ENCODE peak calls at places on chromosomes 2 and 18, in nine cellular contexts. One of them, this sample, is unnamed.

GRCh38 chr2:157336137-157336721 is 10.6 kb upstream of the ERMN start:
- DNase-seq in RPMI8226: peak; percentile 63
- DNase-seq in HEK293T: peak; percentile 60
- DNase-seq in activated CD8-positive, alpha-beta memory T cell treated with anti-CD3 and anti-CD28 coated beads for 4 hours: no peak
- DNase-seq in LHCN-M2: peak; percentile 51
- DNase-seq in Daoy: peak; percentile 12
- DNase-seq in cardiac muscle cell: peak; percentile 63
- DNase-seq in stimulated activated CD8-positive, alpha-beta memory T cell treated with anti-CD3 and anti-CD28 coated beads, Interleukin-2, amount 100 ng/mL, for 1 hour: no peak
- DNase-seq in Calu3: peak; percentile 55
- DNase-seq in this sample: peak; percentile 76

GRCh38 chr2:43225788-43226557 is 433 bp downstream of the ZFP36L2 start:
- DNase-seq in RPMI8226: peak; percentile 69
- DNase-seq in HEK293T: peak; percentile 41
- DNase-seq in activated CD8-positive, alpha-beta memory T cell treated with anti-CD3 and anti-CD28 coated beads for 4 hours: peak; percentile 53
- DNase-seq in LHCN-M2: peak; percentile 72
- DNase-seq in Daoy: peak; percentile 77
- DNase-seq in cardiac muscle cell: peak; percentile 75
- DNase-seq in stimulated activated CD8-positive, alpha-beta memory T cell treated with anti-CD3 and anti-CD28 coated beads, Interleukin-2, amount 100 ng/mL, for 1 hour: peak; percentile 41
- DNase-seq in Calu3: peak; percentile 75
- DNase-seq in this sample: peak; percentile 89

GRCh38 chr2:178404380-178404767 is 46.6 kb downstream of the PRKRA start:
- DNase-seq in RPMI8226: peak; percentile 90
- DNase-seq in HEK293T: no peak
- DNase-seq in activated CD8-positive, alpha-beta memory T cell treated with anti-CD3 and anti-CD28 coated beads for 4 hours: no peak
- DNase-seq in LHCN-M2: peak; percentile 100
- DNase-seq in Daoy: peak; percentile 79
- DNase-seq in cardiac muscle cell: no peak
- DNase-seq in stimulated activated CD8-positive, alpha-beta memory T cell treated with anti-CD3 and anti-CD28 coated beads, Interleukin-2, amount 100 ng/mL, for 1 hour: no peak
- DNase-seq in Calu3: no peak
- DNase-seq in this sample: peak; percentile 8

GRCh38 chr2:30046396-30046795 is 100.4 kb upstream of the YPEL5 start:
- DNase-seq in RPMI8226: no peak
- DNase-seq in HEK293T: no peak
- DNase-seq in activated CD8-positive, alpha-beta memory T cell treated with anti-CD3 and anti-CD28 coated beads for 4 hours: no peak
- DNase-seq in LHCN-M2: no peak
- DNase-seq in Daoy: no peak
- DNase-seq in cardiac muscle cell: no peak
- DNase-seq in stimulated activated CD8-positive, alpha-beta memory T cell treated with anti-CD3 and anti-CD28 coated beads, Interleukin-2, amount 100 ng/mL, for 1 hour: no peak
- DNase-seq in Calu3: no peak
- DNase-seq in this sample: no peak

GRCh38 chr2:56484906-56485305 is 301.1 kb downstream of the CCDC85A start:
- DNase-seq in RPMI8226: no peak
- DNase-seq in HEK293T: no peak
- DNase-seq in activated CD8-positive, alpha-beta memory T cell treated with anti-CD3 and anti-CD28 coated beads for 4 hours: no peak
- DNase-seq in LHCN-M2: no peak
- DNase-seq in Daoy: no peak
- DNase-seq in cardiac muscle cell: no peak
- DNase-seq in stimulated activated CD8-positive, alpha-beta memory T cell treated with anti-CD3 and anti-CD28 coated beads, Interleukin-2, amount 100 ng/mL, for 1 hour: no peak
- DNase-seq in Calu3: no peak
- DNase-seq in this sample: no peak

GRCh38 chr2:164205347-164205746 is 415.9 kb downstream of the GRB14 start:
- DNase-seq in RPMI8226: peak; percentile 12
- DNase-seq in HEK293T: no peak
- DNase-seq in activated CD8-positive, alpha-beta memory T cell treated with anti-CD3 and anti-CD28 coated beads for 4 hours: no peak
- DNase-seq in LHCN-M2: peak; percentile 88
- DNase-seq in Daoy: no peak
- DNase-seq in cardiac muscle cell: no peak
- DNase-seq in stimulated activated CD8-positive, alpha-beta memory T cell treated with anti-CD3 and anti-CD28 coated beads, Interleukin-2, amount 100 ng/mL, for 1 hour: no peak
- DNase-seq in Calu3: no peak
- DNase-seq in this sample: no peak

GRCh38 chr2:98730851-98731708 is at the start of gene MGAT4A:
- DNase-seq in RPMI8226: peak; percentile 80
- DNase-seq in HEK293T: peak; percentile 73
- DNase-seq in activated CD8-positive, alpha-beta memory T cell treated with anti-CD3 and anti-CD28 coated beads for 4 hours: peak; percentile 56
- DNase-seq in LHCN-M2: peak; percentile 2
- DNase-seq in Daoy: peak; percentile 71
- DNase-seq in cardiac muscle cell: peak; percentile 88
- DNase-seq in stimulated activated CD8-positive, alpha-beta memory T cell treated with anti-CD3 and anti-CD28 coated beads, Interleukin-2, amount 100 ng/mL, for 1 hour: peak; percentile 57
- DNase-seq in Calu3: peak; percentile 71
- DNase-seq in this sample: peak; percentile 82

GRCh38 chr2:100184055-100184737 is 41.8 kb upstream of the AFF3 start:
- DNase-seq in RPMI8226: no peak
- DNase-seq in HEK293T: no peak
- DNase-seq in activated CD8-positive, alpha-beta memory T cell treated with anti-CD3 and anti-CD28 coated beads for 4 hours: no peak
- DNase-seq in LHCN-M2: no peak
- DNase-seq in Daoy: no peak
- DNase-seq in cardiac muscle cell: no peak
- DNase-seq in stimulated activated CD8-positive, alpha-beta memory T cell treated with anti-CD3 and anti-CD28 coated beads, Interleukin-2, amount 100 ng/mL, for 1 hour: no peak
- DNase-seq in Calu3: no peak
- DNase-seq in this sample: no peak

GRCh38 chr2:10267551-10268465 is 34.9 kb upstream of the HPCAL1 start:
- DNase-seq in RPMI8226: no peak
- DNase-seq in HEK293T: no peak
- DNase-seq in activated CD8-positive, alpha-beta memory T cell treated with anti-CD3 and anti-CD28 coated beads for 4 hours: no peak
- DNase-seq in LHCN-M2: no peak
- DNase-seq in Daoy: no peak
- DNase-seq in cardiac muscle cell: no peak
- DNase-seq in stimulated activated CD8-positive, alpha-beta memory T cell treated with anti-CD3 and anti-CD28 coated beads, Interleukin-2, amount 100 ng/mL, for 1 hour: no peak
- DNase-seq in Calu3: no peak
- DNase-seq in this sample: no peak

GRCh38 chr18:58495202-58495601 is 133.7 kb downstream of the ALPK2 start:
- DNase-seq in RPMI8226: no peak
- DNase-seq in HEK293T: no peak
- DNase-seq in activated CD8-positive, alpha-beta memory T cell treated with anti-CD3 and anti-CD28 coated beads for 4 hours: no peak
- DNase-seq in LHCN-M2: no peak
- DNase-seq in Daoy: peak; percentile 16
- DNase-seq in cardiac muscle cell: no peak
- DNase-seq in stimulated activated CD8-positive, alpha-beta memory T cell treated with anti-CD3 and anti-CD28 coated beads, Interleukin-2, amount 100 ng/mL, for 1 hour: no peak
- DNase-seq in Calu3: no peak
- DNase-seq in this sample: no peak

GRCh38 chr2:101442667-101443061 is 32.2 kb downstream of the RFX8 start:
- DNase-seq in RPMI8226: no peak
- DNase-seq in HEK293T: no peak
- DNase-seq in activated CD8-positive, alpha-beta memory T cell treated with anti-CD3 and anti-CD28 coated beads for 4 hours: no peak
- DNase-seq in LHCN-M2: no peak
- DNase-seq in Daoy: peak; percentile 71
- DNase-seq in cardiac muscle cell: no peak
- DNase-seq in stimulated activated CD8-positive, alpha-beta memory T cell treated with anti-CD3 and anti-CD28 coated beads, Interleukin-2, amount 100 ng/mL, for 1 hour: no peak
- DNase-seq in Calu3: no peak
- DNase-seq in this sample: no peak

GRCh38 chr18:31603335-31603734 is 11.7 kb downstream of the TTR start:
- DNase-seq in RPMI8226: no peak
- DNase-seq in HEK293T: no peak
- DNase-seq in activated CD8-positive, alpha-beta memory T cell treated with anti-CD3 and anti-CD28 coated beads for 4 hours: no peak
- DNase-seq in LHCN-M2: no peak
- DNase-seq in Daoy: peak; percentile 17
- DNase-seq in cardiac muscle cell: no peak
- DNase-seq in stimulated activated CD8-positive, alpha-beta memory T cell treated with anti-CD3 and anti-CD28 coated beads, Interleukin-2, amount 100 ng/mL, for 1 hour: no peak
- DNase-seq in Calu3: no peak
- DNase-seq in this sample: no peak

GRCh38 chr18:37457754-37458153 is 107.8 kb downstream of the CELF4 start:
- DNase-seq in RPMI8226: no peak
- DNase-seq in HEK293T: no peak
- DNase-seq in activated CD8-positive, alpha-beta memory T cell treated with anti-CD3 and anti-CD28 coated beads for 4 hours: no peak
- DNase-seq in LHCN-M2: no peak
- DNase-seq in Daoy: no peak
- DNase-seq in cardiac muscle cell: no peak
- DNase-seq in stimulated activated CD8-positive, alpha-beta memory T cell treated with anti-CD3 and anti-CD28 coated beads, Interleukin-2, amount 100 ng/mL, for 1 hour: no peak
- DNase-seq in Calu3: no peak
- DNase-seq in this sample: no peak

GRCh38 chr2:50484371-50484770 is 547.6 kb downstream of the NRXN1 start:
- DNase-seq in RPMI8226: no peak
- DNase-seq in HEK293T: no peak
- DNase-seq in activated CD8-positive, alpha-beta memory T cell treated with anti-CD3 and anti-CD28 coated beads for 4 hours: no peak
- DNase-seq in LHCN-M2: no peak
- DNase-seq in Daoy: no peak
- DNase-seq in cardiac muscle cell: no peak
- DNase-seq in stimulated activated CD8-positive, alpha-beta memory T cell treated with anti-CD3 and anti-CD28 coated beads, Interleukin-2, amount 100 ng/mL, for 1 hour: no peak
- DNase-seq in Calu3: no peak
- DNase-seq in this sample: no peak

GRCh38 chr2:239223330-239224248 is 177.2 kb downstream of the HDAC4 start:
- DNase-seq in RPMI8226: no peak
- DNase-seq in HEK293T: no peak
- DNase-seq in activated CD8-positive, alpha-beta memory T cell treated with anti-CD3 and anti-CD28 coated beads for 4 hours: no peak
- DNase-seq in LHCN-M2: peak; percentile 27
- DNase-seq in Daoy: no peak
- DNase-seq in cardiac muscle cell: no peak
- DNase-seq in stimulated activated CD8-positive, alpha-beta memory T cell treated with anti-CD3 and anti-CD28 coated beads, Interleukin-2, amount 100 ng/mL, for 1 hour: no peak
- DNase-seq in Calu3: no peak
- DNase-seq in this sample: no peak

GRCh38 chr2:105545731-105546622 is 147.1 kb upstream of the FHL2 start:
- DNase-seq in RPMI8226: peak; percentile 78
- DNase-seq in HEK293T: peak; percentile 76
- DNase-seq in activated CD8-positive, alpha-beta memory T cell treated with anti-CD3 and anti-CD28 coated beads for 4 hours: peak; percentile 20
- DNase-seq in LHCN-M2: peak; percentile 57
- DNase-seq in Daoy: peak; percentile 69
- DNase-seq in cardiac muscle cell: peak; percentile 81
- DNase-seq in stimulated activated CD8-positive, alpha-beta memory T cell treated with anti-CD3 and anti-CD28 coated beads, Interleukin-2, amount 100 ng/mL, for 1 hour: peak; percentile 24
- DNase-seq in Calu3: peak; percentile 81
- DNase-seq in this sample: peak; percentile 51

GRCh38 chr2:14420851-14421250 is 211.7 kb upstream of the LRATD1 start:
- DNase-seq in RPMI8226: no peak
- DNase-seq in HEK293T: no peak
- DNase-seq in activated CD8-positive, alpha-beta memory T cell treated with anti-CD3 and anti-CD28 coated beads for 4 hours: no peak
- DNase-seq in LHCN-M2: peak; percentile 22
- DNase-seq in Daoy: no peak
- DNase-seq in cardiac muscle cell: no peak
- DNase-seq in stimulated activated CD8-positive, alpha-beta memory T cell treated with anti-CD3 and anti-CD28 coated beads, Interleukin-2, amount 100 ng/mL, for 1 hour: no peak
- DNase-seq in Calu3: no peak
- DNase-seq in this sample: no peak

GRCh38 chr2:173972636-173973035 is 7.5 kb upstream of the SP3 start:
- DNase-seq in RPMI8226: no peak
- DNase-seq in HEK293T: no peak
- DNase-seq in activated CD8-positive, alpha-beta memory T cell treated with anti-CD3 and anti-CD28 coated beads for 4 hours: no peak
- DNase-seq in LHCN-M2: no peak
- DNase-seq in Daoy: peak; percentile 18
- DNase-seq in cardiac muscle cell: no peak
- DNase-seq in stimulated activated CD8-positive, alpha-beta memory T cell treated with anti-CD3 and anti-CD28 coated beads, Interleukin-2, amount 100 ng/mL, for 1 hour: no peak
- DNase-seq in Calu3: peak; percentile 27
- DNase-seq in this sample: no peak

GRCh38 chr2:75284345-75284744 is 85.0 kb upstream of the TACR1 start:
- DNase-seq in RPMI8226: no peak
- DNase-seq in HEK293T: no peak
- DNase-seq in activated CD8-positive, alpha-beta memory T cell treated with anti-CD3 and anti-CD28 coated beads for 4 hours: no peak
- DNase-seq in LHCN-M2: no peak
- DNase-seq in Daoy: no peak
- DNase-seq in cardiac muscle cell: peak; percentile 32
- DNase-seq in stimulated activated CD8-positive, alpha-beta memory T cell treated with anti-CD3 and anti-CD28 coated beads, Interleukin-2, amount 100 ng/mL, for 1 hour: no peak
- DNase-seq in Calu3: no peak
- DNase-seq in this sample: no peak

GRCh38 chr18:79576686-79577351 is 102.8 kb upstream of the CTDP1 start:
- DNase-seq in RPMI8226: peak; percentile 49
- DNase-seq in HEK293T: no peak
- DNase-seq in activated CD8-positive, alpha-beta memory T cell treated with anti-CD3 and anti-CD28 coated beads for 4 hours: no peak
- DNase-seq in LHCN-M2: no peak
- DNase-seq in Daoy: no peak
- DNase-seq in cardiac muscle cell: no peak
- DNase-seq in stimulated activated CD8-positive, alpha-beta memory T cell treated with anti-CD3 and anti-CD28 coated beads, Interleukin-2, amount 100 ng/mL, for 1 hour: no peak
- DNase-seq in Calu3: no peak
- DNase-seq in this sample: no peak

GRCh38 chr18:21575656-21576055 is 24.8 kb downstream of the ESCO1 start:
- DNase-seq in RPMI8226: no peak
- DNase-seq in HEK293T: no peak
- DNase-seq in activated CD8-positive, alpha-beta memory T cell treated with anti-CD3 and anti-CD28 coated beads for 4 hours: no peak
- DNase-seq in LHCN-M2: no peak
- DNase-seq in Daoy: no peak
- DNase-seq in cardiac muscle cell: no peak
- DNase-seq in stimulated activated CD8-positive, alpha-beta memory T cell treated with anti-CD3 and anti-CD28 coated beads, Interleukin-2, amount 100 ng/mL, for 1 hour: no peak
- DNase-seq in Calu3: no peak
- DNase-seq in this sample: no peak

GRCh38 chr2:9800639-9800974 is 42.7 kb upstream of the TAF1B start:
- DNase-seq in RPMI8226: no peak
- DNase-seq in HEK293T: no peak
- DNase-seq in activated CD8-positive, alpha-beta memory T cell treated with anti-CD3 and anti-CD28 coated beads for 4 hours: no peak
- DNase-seq in LHCN-M2: no peak
- DNase-seq in Daoy: no peak
- DNase-seq in cardiac muscle cell: no peak
- DNase-seq in stimulated activated CD8-positive, alpha-beta memory T cell treated with anti-CD3 and anti-CD28 coated beads, Interleukin-2, amount 100 ng/mL, for 1 hour: no peak
- DNase-seq in Calu3: no peak
- DNase-seq in this sample: no peak

GRCh38 chr18:11994346-11994707 is 13.0 kb downstream of the IMPA2 start:
- DNase-seq in RPMI8226: no peak
- DNase-seq in HEK293T: no peak
- DNase-seq in activated CD8-positive, alpha-beta memory T cell treated with anti-CD3 and anti-CD28 coated beads for 4 hours: no peak
- DNase-seq in LHCN-M2: peak; percentile 49
- DNase-seq in Daoy: no peak
- DNase-seq in cardiac muscle cell: no peak
- DNase-seq in stimulated activated CD8-positive, alpha-beta memory T cell treated with anti-CD3 and anti-CD28 coated beads, Interleukin-2, amount 100 ng/mL, for 1 hour: no peak
- DNase-seq in Calu3: no peak
- DNase-seq in this sample: no peak

GRCh38 chr2:16204791-16205620 is 264.7 kb downstream of the MYCN start:
- DNase-seq in RPMI8226: no peak
- DNase-seq in HEK293T: no peak
- DNase-seq in activated CD8-positive, alpha-beta memory T cell treated with anti-CD3 and anti-CD28 coated beads for 4 hours: no peak
- DNase-seq in LHCN-M2: no peak
- DNase-seq in Daoy: no peak
- DNase-seq in cardiac muscle cell: no peak
- DNase-seq in stimulated activated CD8-positive, alpha-beta memory T cell treated with anti-CD3 and anti-CD28 coated beads, Interleukin-2, amount 100 ng/mL, for 1 hour: no peak
- DNase-seq in Calu3: no peak
- DNase-seq in this sample: no peak

GRCh38 chr2:143890799-143891198 is 629.1 kb downstream of the ZEB2 start:
- DNase-seq in RPMI8226: no peak
- DNase-seq in HEK293T: no peak
- DNase-seq in activated CD8-positive, alpha-beta memory T cell treated with anti-CD3 and anti-CD28 coated beads for 4 hours: no peak
- DNase-seq in LHCN-M2: no peak
- DNase-seq in Daoy: no peak
- DNase-seq in cardiac muscle cell: no peak
- DNase-seq in stimulated activated CD8-positive, alpha-beta memory T cell treated with anti-CD3 and anti-CD28 coated beads, Interleukin-2, amount 100 ng/mL, for 1 hour: no peak
- DNase-seq in Calu3: no peak
- DNase-seq in this sample: no peak

GRCh38 chr2:103289101-103289725 is 527.4 kb downstream of the TMEM182 start:
- DNase-seq in RPMI8226: no peak
- DNase-seq in HEK293T: peak; percentile 20
- DNase-seq in activated CD8-positive, alpha-beta memory T cell treated with anti-CD3 and anti-CD28 coated beads for 4 hours: no peak
- DNase-seq in LHCN-M2: no peak
- DNase-seq in Daoy: peak; percentile 12
- DNase-seq in cardiac muscle cell: no peak
- DNase-seq in stimulated activated CD8-positive, alpha-beta memory T cell treated with anti-CD3 and anti-CD28 coated beads, Interleukin-2, amount 100 ng/mL, for 1 hour: no peak
- DNase-seq in Calu3: no peak
- DNase-seq in this sample: no peak

GRCh38 chr18:50009772-50010171 is 185.2 kb downstream of the MYO5B start:
- DNase-seq in RPMI8226: peak; percentile 78
- DNase-seq in HEK293T: peak; percentile 40
- DNase-seq in activated CD8-positive, alpha-beta memory T cell treated with anti-CD3 and anti-CD28 coated beads for 4 hours: no peak
- DNase-seq in LHCN-M2: peak; percentile 22
- DNase-seq in Daoy: peak; percentile 56
- DNase-seq in cardiac muscle cell: peak; percentile 55
- DNase-seq in stimulated activated CD8-positive, alpha-beta memory T cell treated with anti-CD3 and anti-CD28 coated beads, Interleukin-2, amount 100 ng/mL, for 1 hour: no peak
- DNase-seq in Calu3: peak; percentile 75
- DNase-seq in this sample: peak; percentile 49

GRCh38 chr2:138630164-138630563 is 128.6 kb downstream of the SPOPL start:
- DNase-seq in RPMI8226: no peak
- DNase-seq in HEK293T: no peak
- DNase-seq in activated CD8-positive, alpha-beta memory T cell treated with anti-CD3 and anti-CD28 coated beads for 4 hours: no peak
- DNase-seq in LHCN-M2: no peak
- DNase-seq in Daoy: no peak
- DNase-seq in cardiac muscle cell: peak; percentile 23
- DNase-seq in stimulated activated CD8-positive, alpha-beta memory T cell treated with anti-CD3 and anti-CD28 coated beads, Interleukin-2, amount 100 ng/mL, for 1 hour: no peak
- DNase-seq in Calu3: no peak
- DNase-seq in this sample: no peak

This sample was measured in erythroblast.